ENCODE peak calls at places on chromosomes 11 and 22, in eight cellular contexts. One of them, this sample, is unnamed. For H3K4me1 and H3K9me3, the result is how much of the 10 kb centered on the place peaks cover.

GRCh38 chr11:126720539-126721235 is 279.9 kb downstream of the KIRREL3 start:
- DNase-seq in tibial artery: no peak
- DNase-seq in right lobe of liver: no peak
- DNase-seq in OCI-LY7: no peak
- DNase-seq in A549: no peak
- DNase-seq in tibial nerve: no peak
- DNase-seq in colonic mucosa: no peak
- DNase-seq in sigmoid colon: no peak
- DNase-seq in this sample: no peak

GRCh38 chr11:73185680-73186293 is 32.3 kb upstream of the P2RY2 start:
- DNase-seq in colonic mucosa: no peak
- DNase-seq in tibial nerve: no peak
- DNase-seq in A549: peak
- DNase-seq in OCI-LY7: no peak
- DNase-seq in right lobe of liver: no peak
- DNase-seq in sigmoid colon: peak
- DNase-seq in tibial artery: peak
- DNase-seq in this sample: no peak

GRCh38 chr11:10108901-10109665 is 184.9 kb downstream of the SBF2 start:
- DNase-seq in OCI-LY7: no peak
- DNase-seq in tibial artery: peak
- DNase-seq in tibial nerve: no peak
- DNase-seq in colonic mucosa: no peak
- DNase-seq in A549: no peak
- DNase-seq in right lobe of liver: no peak
- DNase-seq in sigmoid colon: no peak
- DNase-seq in this sample: no peak

GRCh38 chr11:29328961-29329441 is 687.8 kb downstream of the KCNA4 start:
- DNase-seq in right lobe of liver: no peak
- DNase-seq in sigmoid colon: no peak
- DNase-seq in tibial artery: no peak
- DNase-seq in colonic mucosa: no peak
- DNase-seq in OCI-LY7: peak
- DNase-seq in A549: peak
- DNase-seq in tibial nerve: no peak
- DNase-seq in this sample: peak

GRCh38 chr22:45994516-45995404 is 17.8 kb upstream of the WNT7B start:
- DNase-seq in sigmoid colon: peak
- DNase-seq in tibial nerve: peak
- DNase-seq in OCI-LY7: peak
- DNase-seq in A549: peak
- DNase-seq in tibial artery: peak
- DNase-seq in colonic mucosa: peak
- DNase-seq in right lobe of liver: peak
- DNase-seq in this sample: no peak

GRCh38 chr11:78742430-78742829 is 167.8 kb upstream of the NARS2 start:
- DNase-seq in tibial artery: peak
- DNase-seq in right lobe of liver: peak
- DNase-seq in sigmoid colon: no peak
- DNase-seq in tibial nerve: no peak
- DNase-seq in colonic mucosa: peak
- DNase-seq in A549: no peak
- DNase-seq in OCI-LY7: no peak
- DNase-seq in this sample: no peak

GRCh38 chr22:34111210-34111824 is 191.0 kb upstream of the LARGE1 start:
- DNase-seq in colonic mucosa: peak
- DNase-seq in right lobe of liver: peak
- DNase-seq in OCI-LY7: peak
- DNase-seq in tibial artery: no peak
- DNase-seq in A549: peak
- DNase-seq in sigmoid colon: peak
- DNase-seq in tibial nerve: peak
- DNase-seq in this sample: no peak

GRCh38 chr11:118619444-118620205 is 12.2 kb downstream of the PHLDB1 start:
- DNase-seq in tibial artery: peak
- DNase-seq in colonic mucosa: no peak
- DNase-seq in OCI-LY7: no peak
- DNase-seq in sigmoid colon: peak
- DNase-seq in tibial nerve: peak
- DNase-seq in A549: peak
- DNase-seq in right lobe of liver: no peak
- DNase-seq in this sample: no peak

GRCh38 chr11:16169946-16170345 is 186.4 kb downstream of the SOX6 start:
- DNase-seq in sigmoid colon: no peak
- DNase-seq in colonic mucosa: no peak
- DNase-seq in right lobe of liver: no peak
- DNase-seq in tibial nerve: no peak
- DNase-seq in tibial artery: no peak
- DNase-seq in OCI-LY7: no peak
- DNase-seq in A549: no peak
- DNase-seq in this sample: no peak

GRCh38 chr22:46612904-46613605 is 7.1 kb upstream of the GRAMD4 start:
- DNase-seq in right lobe of liver: no peak
- DNase-seq in OCI-LY7: no peak
- DNase-seq in sigmoid colon: no peak
- DNase-seq in tibial nerve: no peak
- DNase-seq in colonic mucosa: peak
- DNase-seq in A549: no peak
- DNase-seq in tibial artery: no peak
- DNase-seq in this sample: no peak

GRCh38 chr22:48453751-48454485 is 1373.8 kb downstream of the BRD1 start:
- DNase-seq in A549: no peak
- DNase-seq in tibial artery: peak
- DNase-seq in tibial nerve: no peak
- DNase-seq in sigmoid colon: no peak
- DNase-seq in OCI-LY7: no peak
- DNase-seq in right lobe of liver: no peak
- DNase-seq in colonic mucosa: no peak
- DNase-seq in this sample: no peak

GRCh38 chr11:46335271-46335670 is 12.0 kb upstream of the DGKZ start:
- DNase-seq in tibial nerve: no peak
- DNase-seq in sigmoid colon: no peak
- DNase-seq in A549: no peak
- DNase-seq in tibial artery: no peak
- DNase-seq in OCI-LY7: no peak
- DNase-seq in right lobe of liver: no peak
- DNase-seq in colonic mucosa: no peak
- DNase-seq in this sample: no peak

DNA sequence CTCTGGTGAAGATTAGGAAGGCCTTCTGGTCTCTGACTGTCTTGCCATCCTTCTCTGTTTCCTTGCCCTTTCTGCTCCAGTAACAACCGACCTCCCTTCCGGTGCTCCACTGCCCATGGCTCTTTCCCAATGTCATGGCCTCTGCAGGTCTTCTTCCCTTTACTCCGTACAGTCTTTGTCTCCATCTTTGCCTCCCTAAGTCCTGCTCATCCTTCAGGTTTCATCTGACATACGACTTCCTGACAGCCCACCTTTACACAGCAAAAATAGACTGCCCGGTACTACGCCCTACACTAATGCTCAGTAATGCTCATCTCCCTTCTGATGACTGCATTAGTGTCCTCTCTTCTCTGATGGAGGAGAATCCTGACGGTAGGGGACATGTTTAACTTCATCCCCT is 63.9 kb downstream of the FBXO7 start:
- DNase-seq in sigmoid colon: no peak
- DNase-seq in A549: no peak
- DNase-seq in colonic mucosa: no peak
- DNase-seq in OCI-LY7: no peak
- DNase-seq in tibial artery: no peak
- DNase-seq in right lobe of liver: no peak
- DNase-seq in tibial nerve: no peak
- DNase-seq in this sample: no peak
- H3K4me1 ChIP-seq in sigmoid colon: under half
- H3K4me1 ChIP-seq in A549: under half
- H3K4me1 ChIP-seq in colonic mucosa: under half
- H3K4me1 ChIP-seq in OCI-LY7: under half
- H3K4me1 ChIP-seq in tibial artery: under half
- H3K4me1 ChIP-seq in right lobe of liver: under half
- H3K4me1 ChIP-seq in tibial nerve: under half
- H3K4me1 ChIP-seq in this sample: under half

DNA sequence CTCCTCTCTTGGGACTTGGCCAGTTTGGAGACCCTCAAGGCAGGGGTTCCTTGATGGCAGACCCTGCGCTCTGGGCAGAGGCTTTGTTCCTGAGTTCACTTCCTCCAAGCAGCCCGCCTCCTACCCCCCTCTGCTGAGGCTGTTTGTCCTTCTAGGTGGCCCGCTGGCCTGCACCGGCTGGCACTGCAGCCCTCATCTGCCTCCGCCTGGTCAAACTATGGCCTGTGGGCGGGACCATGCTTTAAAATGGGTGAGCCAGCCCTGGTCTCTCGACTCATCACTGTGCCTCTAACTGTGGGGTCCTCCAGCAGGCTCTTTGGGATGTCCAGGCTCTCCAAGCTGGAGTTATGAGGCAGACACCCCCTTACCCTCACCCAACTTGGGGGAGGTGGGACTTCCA is 114.2 kb upstream of the SLC22A12 start:
- DNase-seq in tibial artery: peak
- DNase-seq in right lobe of liver: no peak
- DNase-seq in OCI-LY7: no peak
- DNase-seq in colonic mucosa: no peak
- DNase-seq in sigmoid colon: no peak
- DNase-seq in tibial nerve: no peak
- DNase-seq in A549: no peak
- DNase-seq in this sample: no peak
- H3K9me3 ChIP-seq in tibial artery: under half
- H3K9me3 ChIP-seq in right lobe of liver: under half
- H3K9me3 ChIP-seq in OCI-LY7: under half
- H3K9me3 ChIP-seq in colonic mucosa: under half
- H3K9me3 ChIP-seq in sigmoid colon: under half
- H3K9me3 ChIP-seq in tibial nerve: under half
- H3K9me3 ChIP-seq in A549: under half
- H3K9me3 ChIP-seq in this sample: under half

GRCh38 chr11:70180906-70181305 is 22.2 kb upstream of the FADD start:
- DNase-seq in sigmoid colon: no peak
- DNase-seq in A549: no peak
- DNase-seq in tibial artery: no peak
- DNase-seq in right lobe of liver: no peak
- DNase-seq in colonic mucosa: no peak
- DNase-seq in tibial nerve: no peak
- DNase-seq in OCI-LY7: no peak
- DNase-seq in this sample: no peak

GRCh38 chr11:70174846-70175764 is 28.0 kb upstream of the FADD start:
- DNase-seq in right lobe of liver: no peak
- DNase-seq in sigmoid colon: no peak
- DNase-seq in A549: no peak
- DNase-seq in OCI-LY7: no peak
- DNase-seq in colonic mucosa: no peak
- DNase-seq in tibial nerve: no peak
- DNase-seq in tibial artery: no peak
- DNase-seq in this sample: no peak

GRCh38 chr11:70173018-70173417 is 30.1 kb upstream of the FADD start:
- DNase-seq in sigmoid colon: no peak
- DNase-seq in colonic mucosa: no peak
- DNase-seq in OCI-LY7: no peak
- DNase-seq in right lobe of liver: no peak
- DNase-seq in A549: no peak
- DNase-seq in tibial nerve: no peak
- DNase-seq in tibial artery: no peak
- DNase-seq in this sample: no peak

GRCh38 chr11:70182266-70182665 is 20.8 kb upstream of the FADD start:
- DNase-seq in colonic mucosa: no peak
- DNase-seq in tibial nerve: no peak
- DNase-seq in sigmoid colon: no peak
- DNase-seq in right lobe of liver: no peak
- DNase-seq in OCI-LY7: no peak
- DNase-seq in A549: no peak
- DNase-seq in tibial artery: no peak
- DNase-seq in this sample: no peak

GRCh38 chr11:70176940-70177689 is 26.0 kb upstream of the FADD start:
- DNase-seq in sigmoid colon: no peak
- DNase-seq in A549: peak
- DNase-seq in tibial nerve: no peak
- DNase-seq in colonic mucosa: peak
- DNase-seq in right lobe of liver: no peak
- DNase-seq in OCI-LY7: peak
- DNase-seq in tibial artery: no peak
- DNase-seq in this sample: no peak
- TF ChIP-seq CTCF in sigmoid colon: no peak
- TF ChIP-seq CTCF in A549: peak
- TF ChIP-seq CTCF in tibial nerve: no peak
- TF ChIP-seq CTCF in colonic mucosa: peak
- TF ChIP-seq CTCF in right lobe of liver: peak
- TF ChIP-seq CTCF in OCI-LY7: peak
- TF ChIP-seq CTCF in tibial artery: peak
- TF ChIP-seq CTCF in this sample: peak

GRCh38 chr22:30305519-30305905 is 16.2 kb upstream of the CASTOR1 start:
- DNase-seq in OCI-LY7: peak
- DNase-seq in tibial nerve: peak
- DNase-seq in A549: no peak
- DNase-seq in sigmoid colon: peak
- DNase-seq in tibial artery: peak
- DNase-seq in colonic mucosa: peak
- DNase-seq in right lobe of liver: no peak
- DNase-seq in this sample: no peak
- H3K4me1 ChIP-seq in OCI-LY7: half or more
- H3K4me1 ChIP-seq in tibial nerve: half or more
- H3K4me1 ChIP-seq in A549: under half
- H3K4me1 ChIP-seq in sigmoid colon: half or more
- H3K4me1 ChIP-seq in tibial artery: half or more
- H3K4me1 ChIP-seq in colonic mucosa: half or more
- H3K4me1 ChIP-seq in right lobe of liver: under half
- H3K4me1 ChIP-seq in this sample: under half

GRCh38 chr11:38315151-38315550 is 1717.1 kb upstream of the RAG2 start:
- DNase-seq in A549: no peak
- DNase-seq in tibial artery: no peak
- DNase-seq in sigmoid colon: no peak
- DNase-seq in colonic mucosa: no peak
- DNase-seq in OCI-LY7: no peak
- DNase-seq in tibial nerve: no peak
- DNase-seq in right lobe of liver: no peak
- DNase-seq in this sample: no peak
- H3K9me3 ChIP-seq in A549: under half
- H3K9me3 ChIP-seq in tibial artery: under half
- H3K9me3 ChIP-seq in sigmoid colon: under half
- H3K9me3 ChIP-seq in colonic mucosa: under half
- H3K9me3 ChIP-seq in OCI-LY7: under half
- H3K9me3 ChIP-seq in tibial nerve: under half
- H3K9me3 ChIP-seq in right lobe of liver: under half
- H3K9me3 ChIP-seq in this sample: under half

DNA sequence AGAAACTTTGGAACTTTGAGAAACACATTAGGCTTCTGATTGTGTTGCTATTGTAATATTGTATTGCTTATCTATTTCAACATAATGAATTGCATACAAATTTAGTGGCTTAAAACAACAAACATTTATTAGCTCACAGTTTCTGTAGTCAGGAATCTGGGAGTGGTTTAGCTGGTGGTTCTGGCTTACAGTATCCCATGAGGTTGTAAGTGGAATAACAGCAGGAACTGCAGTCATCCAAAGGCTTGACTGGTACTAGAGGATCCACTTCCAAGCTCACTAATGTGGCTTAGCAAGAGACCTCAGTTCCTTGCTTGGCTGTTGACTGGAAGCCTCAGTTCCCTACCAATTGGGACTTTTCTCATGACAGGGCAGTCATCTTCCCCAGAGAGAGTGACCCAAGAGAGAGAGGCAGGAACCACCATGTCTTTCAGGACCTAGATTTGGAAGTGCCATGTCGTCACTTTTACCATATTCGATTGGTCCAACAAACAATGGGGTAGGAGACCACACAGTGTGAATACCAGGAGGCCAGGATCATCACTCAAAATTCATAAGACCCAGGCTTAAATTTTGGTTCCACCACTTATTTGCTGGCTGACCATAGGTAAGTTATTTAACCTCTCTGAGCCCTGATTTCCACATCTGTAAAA is 27.1 kb upstream of the RASSF10 start:
- DNase-seq in OCI-LY7: no peak
- DNase-seq in sigmoid colon: no peak
- DNase-seq in tibial nerve: no peak
- DNase-seq in right lobe of liver: no peak
- DNase-seq in colonic mucosa: no peak
- DNase-seq in A549: peak
- DNase-seq in tibial artery: no peak
- DNase-seq in this sample: no peak
- TF ChIP-seq CTCF in OCI-LY7: no peak
- TF ChIP-seq CTCF in sigmoid colon: no peak
- TF ChIP-seq CTCF in tibial nerve: no peak
- TF ChIP-seq CTCF in right lobe of liver: no peak
- TF ChIP-seq CTCF in colonic mucosa: no peak
- TF ChIP-seq CTCF in A549: no peak
- TF ChIP-seq CTCF in tibial artery: no peak
- TF ChIP-seq CTCF in this sample: no peak